ENCODE peak calls at places on chromosomes 11 and 22, in four cellular contexts. U is left ventricle myocardium inferior, P is mesenchymal stem cell, I is esophagus squamous epithelium. E is an unnamed sample. For H3K4me1, the result is how much of the 10 kb centered on the place peaks cover.

GRCh38 chr11:93329936-93330445 is 551 bp upstream of the DEUP1 start:
- DNase-seq in U (no peak), P (peak), I (no peak), E (no peak)

GRCh38 chr11:121449626-121450025 is 2.5 kb upstream of the SORL1 start:
- DNase-seq in U (no peak), P (no peak), I (no peak), E (no peak)

GRCh38 chr22:43424865-43425630 is 13.2 kb downstream of the MPPED1 start:
- DNase-seq in U (no peak), P (no peak), I (no peak), E (no peak)

GRCh38 chr22:27090595-27090994 is 433.2 kb downstream of the MIAT start:
- DNase-seq in U (no peak), P (no peak), I (no peak), E (no peak)

GRCh38 chr11:112614605-112615004 is 346.6 kb upstream of the NCAM1 start:
- DNase-seq in U (no peak), P (no peak), I (no peak), E (no peak)

GRCh38 chr22:25672685-25673084 is 69.3 kb upstream of the MYO18B start:
- DNase-seq in U (no peak), P (no peak), I (no peak), E (no peak)

GRCh38 chr11:115290479-115291390 is 213.5 kb downstream of the CADM1 start:
- DNase-seq in U (no peak), P (peak), I (no peak), E (no peak)

GRCh38 chr11:73493838-73494598 is 103.9 kb downstream of the FAM168A start:
- DNase-seq in U (no peak), P (peak), I (no peak), E (no peak)

GRCh38 chr11:18419040-18419439 is 6.9 kb downstream of the LDHC start:
- DNase-seq in U (no peak), P (no peak), I (no peak), E (no peak)

GRCh38 chr11:78429209-78429608 is 11.6 kb upstream of the GAB2 start:
- DNase-seq in U (no peak), P (no peak), I (no peak), E (no peak)

GRCh38 chr11:13247606-13248320 is 29.8 kb upstream of the BMAL1 start:
- DNase-seq in U (no peak), P (no peak), I (no peak), E (no peak)

GRCh38 chr11:3128356-3129180 is 36.5 kb downstream of the OSBPL5 start:
- DNase-seq in U (peak), P (no peak), I (no peak), E (peak)

GRCh38 chr22:27871306-27872014 is 47.6 kb downstream of the PITPNB start:
- DNase-seq in U (no peak), P (no peak), I (no peak), E (no peak)

GRCh38 chr11:68948496-68948895 is 32.3 kb downstream of the MRGPRD start:
- DNase-seq in U (no peak), P (peak), I (no peak), E (no peak)

GRCh38 chr11:76208829-76209670 is 2.7 kb upstream of the WNT11 start:
- DNase-seq in U (peak), P (peak), I (no peak), E (peak)

GRCh38 chr11:15923169-15923568 is 433.2 kb downstream of the SOX6 start:
- DNase-seq in U (no peak), P (peak), I (no peak), E (no peak)

GRCh38 chr11:67160872-67161783 is 42.1 kb downstream of the KDM2A start:
- DNase-seq in U (no peak), P (no peak), I (no peak), E (no peak)

GRCh38 chr11:119788911-119789560 is 60.0 kb upstream of the NECTIN1 start:
- DNase-seq in U (no peak), P (no peak), I (no peak), E (no peak)

GRCh38 chr11:12376259-12376971 is 956 bp upstream of the PARVA start:
- DNase-seq in U (peak), P (peak), I (no peak), E (peak)

GRCh38 chr11:104151404-104152204 is 12.3 kb downstream of the PDGFD start:
- DNase-seq in U (no peak), P (peak), I (no peak), E (no peak)

GRCh38 chr11:77619576-77620198 is 17.9 kb downstream of the CLNS1A start:
- DNase-seq in U (no peak), P (peak), I (no peak), E (no peak)

GRCh38 chr11:113896156-113896879 is 8.3 kb upstream of the HTR3B start:
- DNase-seq in U (no peak), P (peak), I (no peak), E (no peak)

GRCh38 chr11:13333456-13333957 is 55.9 kb downstream of the BMAL1 start:
- DNase-seq in U (no peak), P (no peak), I (no peak), E (no peak)

GRCh38 chr11:111974451-111974850 is 37.3 kb downstream of the DIXDC1 start:
- DNase-seq in U (no peak), P (no peak), I (no peak), E (no peak)

GRCh38 chr11:126008956-126009355 is 53.7 kb downstream of the CDON start:
- DNase-seq in U (no peak), P (no peak), I (no peak), E (no peak)

GRCh38 chr11:34656062-34656720 is 35.3 kb downstream of the EHF start:
- DNase-seq in U (no peak), P (peak), I (no peak), E (no peak)

GRCh38 chr11:102763440-102763839 is 17.0 kb downstream of the MMP10 start:
- DNase-seq in U (no peak), P (no peak), I (no peak), E (no peak)

GRCh38 chr22:25177226-25177625 is 22.4 kb upstream of the CRYBB3 start:
- DNase-seq in U (no peak), P (no peak), I (no peak), E (no peak)

DNA sequence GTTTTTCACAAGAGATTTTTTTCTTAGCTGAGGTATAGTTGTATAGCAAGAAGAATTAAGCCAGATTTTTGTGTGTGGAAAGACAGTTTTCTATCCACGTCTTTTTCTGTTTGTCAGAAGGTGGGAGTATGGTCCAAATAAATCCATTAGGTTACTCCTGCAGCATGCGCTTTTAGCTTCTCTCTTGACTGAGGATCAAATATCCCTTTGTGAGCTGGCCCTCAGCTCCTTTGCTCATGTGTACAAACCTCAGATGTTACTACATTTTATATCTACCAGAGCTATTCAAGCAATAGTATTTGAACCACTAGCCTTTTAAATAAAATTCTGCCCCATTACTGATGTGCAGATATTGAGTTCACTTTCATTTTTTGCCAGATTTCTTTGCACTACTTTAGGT is 8.8 kb upstream of the SIDT2 start:
- DNase-seq in U (no peak), P (no peak), I (no peak), E (no peak)
- H3K27ac ChIP-seq in U (no peak), P (no peak), I (no peak), E (no peak)

GRCh38 chr22:17924076-17924475 is 100.3 kb downstream of the MICAL3 start:
- DNase-seq in U (no peak), P (no peak), I (no peak), E (no peak)

GRCh38 chr22:17926516-17926915 is 97.8 kb downstream of the MICAL3 start:
- DNase-seq in U (no peak), P (no peak), I (no peak), E (no peak)

GRCh38 chr22:17927062-17927461 is 97.3 kb downstream of the MICAL3 start:
- DNase-seq in U (no peak), P (no peak), I (no peak), E (no peak)

GRCh38 chr22:17922925-17923898 is 101.1 kb downstream of the MICAL3 start:
- DNase-seq in U (no peak), P (peak), I (no peak), E (no peak)

GRCh38 chr22:17924735-17925727 is 99.3 kb downstream of the MICAL3 start:
- DNase-seq in U (no peak), P (no peak), I (no peak), E (no peak)
- H3K4me1 ChIP-seq in U (half or more), P (under half), I (half or more), E (half or more)

GRCh38 chr11:1559103-1559951 is 12.7 kb downstream of the DUSP8 start:
- DNase-seq in U (peak), P (peak), I (no peak), E (peak)

GRCh38 chr11:1560011-1560579 is 12.0 kb downstream of the DUSP8 start:
- DNase-seq in U (no peak), P (no peak), I (no peak), E (no peak)

GRCh38 chr11:1561266-1561665 is 10.8 kb downstream of the DUSP8 start:
- DNase-seq in U (no peak), P (no peak), I (no peak), E (no peak)

GRCh38 chr11:1561955-1562354 is 10.1 kb downstream of the DUSP8 start:
- DNase-seq in U (no peak), P (no peak), I (no peak), E (no peak)

DNA sequence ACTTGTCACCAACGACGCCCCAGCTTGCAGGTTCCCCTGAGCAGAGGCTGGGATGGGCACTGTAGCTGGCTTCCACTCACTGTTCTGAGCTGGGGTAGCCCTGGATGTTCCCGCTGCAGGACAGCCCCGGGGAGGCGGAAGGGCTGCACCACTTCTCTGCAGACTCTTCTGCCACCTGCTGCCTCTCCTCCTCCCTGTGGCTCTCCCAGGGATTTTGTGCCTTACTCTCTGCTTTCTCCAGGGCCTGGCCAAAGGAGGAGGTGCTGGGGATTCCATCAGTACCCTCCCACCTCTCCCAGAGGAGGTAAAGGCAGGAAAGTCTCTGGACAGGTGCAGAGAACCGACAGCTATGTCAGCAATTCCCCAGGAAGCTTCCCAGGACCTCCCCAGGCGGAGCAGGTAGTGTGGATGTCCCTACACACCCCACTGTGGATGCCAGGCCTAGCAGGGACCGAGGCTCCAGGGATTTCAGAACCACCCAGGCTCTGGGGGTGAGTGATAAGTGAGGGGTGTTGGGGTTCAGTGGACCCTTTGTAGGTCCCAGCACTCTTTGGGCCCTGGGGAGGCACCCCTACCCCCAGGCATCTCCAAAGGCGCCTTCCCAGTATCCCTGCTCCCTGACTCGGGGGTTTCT is 11.3 kb downstream of the DUSP8 start:
- DNase-seq in U (no peak), P (no peak), I (no peak), E (no peak)
- H3K27ac ChIP-seq in U (peak), P (no peak), I (peak), E (peak)

GRCh38 chr22:38244106-38244505 is 28.7 kb downstream of the TMEM184B start:
- DNase-seq in U (no peak), P (no peak), I (no peak), E (no peak)

GRCh38 chr22:38239101-38239761 is 33.6 kb downstream of the TMEM184B start:
- DNase-seq in U (no peak), P (peak), I (no peak), E (no peak)

GRCh38 chr22:38238519-38239051 is 34.2 kb downstream of the TMEM184B start:
- DNase-seq in U (no peak), P (no peak), I (no peak), E (no peak)

GRCh38 chr22:38243007-38243775 is 29.6 kb downstream of the TMEM184B start:
- DNase-seq in U (peak), P (peak), I (no peak), E (no peak)

GRCh38 chr22:38240734-38241252 is 32.0 kb downstream of the TMEM184B start:
- DNase-seq in U (no peak), P (peak), I (no peak), E (no peak)
- H3K4me1 ChIP-seq in U (half or more), P (under half), I (half or more), E (under half)

GRCh38 chr22:17627961-17628303 is 617 bp downstream of the ATP6V1E1 start:
- DNase-seq in U (no peak), P (peak), I (no peak), E (no peak)
- H3K27ac ChIP-seq in U (peak), P (no peak), I (peak), E (peak)

GRCh38 chr22:42280140-42280539 is 9.7 kb upstream of the TCF20 start:
- DNase-seq in U (no peak), P (no peak), I (no peak), E (no peak)
- H3K4me1 ChIP-seq in U (under half), P (under half), I (under half), E (under half)

DNA sequence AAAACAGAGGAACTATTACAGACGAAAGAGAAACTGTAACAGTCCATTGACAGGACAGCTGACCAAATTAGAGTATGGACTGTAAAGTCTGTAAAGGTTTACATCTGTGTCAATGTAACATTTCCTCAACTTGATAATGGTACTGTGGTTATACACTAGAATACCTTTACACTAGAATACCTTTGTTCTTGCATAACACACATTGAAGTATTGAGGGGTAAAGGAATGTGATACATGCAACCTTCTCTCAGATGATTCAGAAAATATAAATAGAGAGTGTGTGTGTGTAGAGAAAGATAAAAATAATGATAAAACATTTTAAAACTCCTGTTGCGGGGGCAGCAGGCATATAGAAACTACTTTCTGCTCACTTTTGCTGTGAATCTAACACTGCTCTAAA is 5.6 kb upstream of the EEF1G start:
- DNase-seq in U (no peak), P (no peak), I (no peak), E (no peak)
- H3K27ac ChIP-seq in U (no peak), P (no peak), I (no peak), E (peak)

GRCh38 chr11:65911682-65912568 is 6.9 kb downstream of the C11orf68 start:
- DNase-seq in U (peak), P (peak), I (no peak), E (peak)
- H3K4me1 ChIP-seq in U (under half), P (under half), I (under half), E (under half)

GRCh38 chr22:30420401-30421178 is 5.0 kb upstream of the MTFP1 start:
- DNase-seq in U (no peak), P (peak), I (no peak), E (no peak)
- H3K27ac ChIP-seq in U (no peak), P (peak), I (peak), E (no peak)

GRCh38 chr22:49550766-49551362 is 276.8 kb downstream of the BRD1 start:
- DNase-seq in U (no peak), P (no peak), I (no peak), E (no peak)
- H3K4me1 ChIP-seq in U (under half), P (under half), I (under half), E (under half)